ENCODE peak calls at places on chromosomes 3 and 15, in seven cellular contexts. N, T, K, X, H, Y and L are unnamed samples.

GRCh38 chr15:39747326-39747725 is 35.3 kb downstream of the FSIP1 start:
- DNase-seq in N (no peak), T (no peak), K (no peak), X (no peak), H (no peak), Y (no peak), L (no peak)

GRCh38 chr15:72826611-72827010 is 43.1 kb upstream of the ADPGK start:
- DNase-seq in N (no peak), T (no peak), K (no peak), X (no peak), H (no peak), Y (no peak), L (no peak)

GRCh38 chr15:51046799-51047449 is 47.8 kb downstream of the TNFAIP8L3 start:
- DNase-seq in N (no peak), T (peak; percentile 3), K (no peak), X (no peak), H (no peak), Y (no peak), L (no peak)

GRCh38 chr15:99711685-99712084 is 21.6 kb downstream of the LYSMD4 start:
- DNase-seq in N (no peak), T (no peak), K (no peak), X (no peak), H (no peak), Y (no peak), L (no peak)

GRCh38 chr3:14652-15051 is 181.9 kb upstream of the CHL1 start:
- DNase-seq in N (no peak), T (no peak), K (no peak), X (no peak), H (no peak), Y (no peak), L (no peak)

GRCh38 chr15:66765478-66766281 is 63.6 kb downstream of the SMAD6 start:
- DNase-seq in N (peak; percentile 59), T (no peak), K (no peak), X (no peak), H (no peak), Y (no peak), L (no peak)

GRCh38 chr3:55476515-55476914 is 10.6 kb downstream of the WNT5A start:
- DNase-seq in N (no peak), T (no peak), K (no peak), X (no peak), H (no peak), Y (no peak), L (no peak)

GRCh38 chr15:74955796-74956647 is 550 bp downstream of the RPP25 start:
- DNase-seq in N (peak; percentile 36), T (peak; percentile 26), K (peak; percentile 40), X (peak; percentile 70), H (peak; percentile 30), Y (peak; percentile 80), L (peak; percentile 40)

GRCh38 chr3:134911611-134912604 is 116.8 kb downstream of the EPHB1 start:
- DNase-seq in N (no peak), T (no peak), K (no peak), X (no peak), H (no peak), Y (no peak), L (no peak)

GRCh38 chr15:25235391-25235790 is 203.4 kb downstream of the UBE3A start:
- DNase-seq in N (no peak), T (no peak), K (no peak), X (no peak), H (no peak), Y (no peak), L (no peak)

GRCh38 chr3:72907131-72907697 is 19.4 kb downstream of the GXYLT2 start:
- DNase-seq in N (no peak), T (no peak), K (no peak), X (no peak), H (no peak), Y (no peak), L (peak; percentile 42)

GRCh38 chr3:64954995-64955636 is 267.3 kb upstream of the ADAMTS9 start:
- DNase-seq in N (peak; percentile 51), T (no peak), K (no peak), X (no peak), H (no peak), Y (no peak), L (no peak)

GRCh38 chr3:135229018-135229495 is 434.0 kb downstream of the EPHB1 start:
- DNase-seq in N (peak; percentile 40), T (no peak), K (no peak), X (no peak), H (no peak), Y (peak; percentile 70), L (peak; percentile 20)

GRCh38 chr3:147934316-147935188 is 525.4 kb downstream of the ZIC1 start:
- DNase-seq in N (no peak), T (no peak), K (no peak), X (no peak), H (no peak), Y (no peak), L (peak; percentile 35)

GRCh38 chr15:86066174-86066829 is 13.4 kb upstream of the AGBL1 start:
- DNase-seq in N (no peak), T (no peak), K (no peak), X (no peak), H (no peak), Y (no peak), L (no peak)

GRCh38 chr3:96646596-96646995 is 167.8 kb upstream of the EPHA6 start:
- DNase-seq in N (no peak), T (no peak), K (no peak), X (no peak), H (no peak), Y (no peak), L (no peak)

GRCh38 chr3:152942366-152942765 is 107.4 kb downstream of the P2RY1 start:
- DNase-seq in N (no peak), T (no peak), K (no peak), X (no peak), H (no peak), Y (no peak), L (no peak)

GRCh38 chr3:105369501-105370371 is 3.0 kb downstream of the ALCAM start:
- DNase-seq in N (peak; percentile 81), T (peak; percentile 76), K (no peak), X (no peak), H (peak; percentile 81), Y (peak; percentile 69), L (peak; percentile 86)

GRCh38 chr15:77122576-77122975 is 51.7 kb upstream of the TSPAN3 start:
- DNase-seq in N (no peak), T (no peak), K (no peak), X (no peak), H (no peak), Y (no peak), L (no peak)

GRCh38 chr3:65144791-65145355 is 457.1 kb upstream of the ADAMTS9 start:
- DNase-seq in N (no peak), T (no peak), K (no peak), X (no peak), H (no peak), Y (no peak), L (no peak)

GRCh38 chr15:54820811-54821210 is 375.9 kb downstream of the RSL24D1 start:
- DNase-seq in N (no peak), T (no peak), K (no peak), X (no peak), H (no peak), Y (no peak), L (peak; percentile 55)

GRCh38 chr3:16056210-16056607 is 118.3 kb upstream of the GALNT15 start:
- DNase-seq in N (no peak), T (no peak), K (no peak), X (no peak), H (no peak), Y (peak; percentile 67), L (no peak)